ENCODE peak calls at places on chromosome 2, in seven cellular contexts. R is CD8-positive, alpha-beta T cell; U is bronchial epithelial cell; O is KBM-7; J is ACHN; V is occipital lobe; P is NCI-H460. S is an unnamed sample.

GRCh38 chr2:108701208-108701607 is 18.1 kb upstream of the RANBP2 start:
- DNase-seq in P (no peak), J (no peak), V (no peak), R (no peak), O (peak), U (no peak), S (no peak)

GRCh38 chr2:84971799-84972790 is 1.1 kb downstream of the KCMF1 start:
- DNase-seq in J (peak), U (peak), R (peak), O (peak), P (no peak), V (peak), S (peak)

GRCh38 chr2:205129531-205129930 is 552.8 kb upstream of the NRP2 start:
- DNase-seq in P (no peak), V (no peak), R (no peak), U (no peak), O (peak), J (no peak), S (no peak)

GRCh38 chr2:42622943-42623676 is 54.7 kb downstream of the MTA3 start:
- DNase-seq in R (no peak), U (no peak), J (no peak), V (no peak), P (no peak), O (no peak), S (no peak)

GRCh38 chr2:130337735-130338325 is 4.9 kb upstream of the IMP4 start:
- DNase-seq in O (no peak), J (no peak), U (peak), V (no peak), P (no peak), R (no peak), S (no peak)

GRCh38 chr2:129768485-129769258 is 210.8 kb upstream of the RAB6C start:
- DNase-seq in O (no peak), R (no peak), V (no peak), J (no peak), P (no peak), U (no peak), S (no peak)

GRCh38 chr2:104177179-104177578 is 676.7 kb upstream of the POU3F3 start:
- DNase-seq in R (no peak), U (peak), J (no peak), O (no peak), P (no peak), V (no peak), S (no peak)

GRCh38 chr2:38866773-38867443 is 8.8 kb downstream of the DHX57 start:
- DNase-seq in R (no peak), U (peak), V (no peak), O (no peak), P (no peak), J (no peak), S (no peak)

S was measured in GM03348.